ENCODE peak calls at places on chromosomes 3 and 15, in nine cellular contexts. L, K, T, W, F, E, S, X and D are unnamed samples.
A peak's percentile ranks its signal among the peaks of the same experiment; 100 is the strongest.

GRCh38 chr3:188082040-188082439 is 71.9 kb upstream of the LPP start:
- DNase-seq in L (peak; percentile 27), S (no peak), T (no peak), F (no peak), X (no peak), E (no peak), W (no peak), K (no peak), D (no peak)

GRCh38 chr15:29331669-29332068 is 62.0 kb upstream of the NSMCE3 start:
- DNase-seq in L (no peak), T (no peak), F (no peak), S (no peak), X (no peak), E (no peak), W (no peak), K (no peak), D (no peak)

GRCh38 chr3:105915524-105915923 is 46.7 kb upstream of the CBLB start:
- DNase-seq in L (no peak), X (no peak), S (no peak), W (no peak), F (no peak), T (no peak), K (no peak), E (no peak), D (no peak)

GRCh38 chr3:153595186-153595815 is 433.3 kb downstream of the RAP2B start:
- DNase-seq in L (peak; percentile 4), S (no peak), F (no peak), X (peak; percentile 6), E (no peak), T (no peak), K (peak; percentile 23), W (no peak), D (peak; percentile 23)

GRCh38 chr3:188788621-188789081 is 383.1 kb upstream of the TPRG1 start:
- DNase-seq in E (no peak), S (peak; percentile 86), K (no peak), F (no peak), W (no peak), X (no peak), T (no peak), L (peak; percentile 49), D (no peak)

GRCh38 chr3:132380979-132381944 is 36.0 kb upstream of the DNAJC13 start:
- DNase-seq in T (no peak), X (no peak), W (no peak), L (no peak), S (no peak), E (no peak), K (no peak), F (no peak), D (no peak)

GRCh38 chr3:107468782-107469181 is 54.0 kb upstream of the BBX start:
- DNase-seq in K (no peak), L (no peak), E (no peak), X (no peak), S (no peak), F (no peak), W (no peak), T (no peak), D (no peak)

GRCh38 chr3:192296845-192297244 is 430.5 kb downstream of the FGF12 start:
- DNase-seq in K (no peak), T (no peak), S (no peak), W (no peak), L (no peak), F (no peak), E (no peak), X (no peak), D (no peak)

GRCh38 chr3:49724586-49724985 is 835 bp upstream of the GMPPB start:
- DNase-seq in T (no peak), S (peak; percentile 44), F (no peak), E (peak; percentile 44), K (no peak), L (no peak), W (no peak), X (no peak), D (no peak)

GRCh38 chr3:12752111-12752510 is 6.9 kb downstream of the TMEM40 start:
- DNase-seq in X (no peak), K (no peak), S (no peak), T (no peak), L (no peak), F (no peak), W (no peak), E (no peak), D (no peak)

GRCh38 chr3:64441861-64442260 is 216.6 kb upstream of the PRICKLE2 start:
- DNase-seq in F (no peak), E (no peak), T (no peak), W (no peak), X (no peak), S (no peak), K (no peak), L (no peak), D (no peak)

GRCh38 chr3:158539414-158540014 is 31.5 kb upstream of the MLF1 start:
- DNase-seq in T (peak; percentile 43), X (peak; percentile 6), K (peak; percentile 21), F (peak; percentile 2), W (no peak), L (peak; percentile 7), S (peak; percentile 57), E (peak; percentile 18), D (no peak)

GRCh38 chr15:35624881-35625280 is 78.9 kb upstream of the DPH6 start:
- DNase-seq in S (no peak), W (no peak), F (no peak), X (no peak), T (no peak), E (no peak), K (no peak), L (peak; percentile 21), D (peak; percentile 5)

GRCh38 chr15:67824900-67825879 is at the start of gene SKOR1:
- DNase-seq in L (peak; percentile 76), K (no peak), W (no peak), F (no peak), E (no peak), X (no peak), T (no peak), S (peak; percentile 24), D (no peak)

GRCh38 chr15:90463381-90463780 is 66.3 kb upstream of the CRTC3 start:
- DNase-seq in W (no peak), S (no peak), F (no peak), E (no peak), K (no peak), X (no peak), T (no peak), L (peak; percentile 45), D (no peak)

GRCh38 chr3:98743071-98743470 is 20.1 kb upstream of the ST3GAL6 start:
- DNase-seq in T (no peak), K (no peak), F (no peak), E (no peak), L (no peak), W (no peak), X (no peak), S (no peak), D (no peak)

GRCh38 chr15:45149060-45149459 is 19.3 kb downstream of the DUOX1 start:
- DNase-seq in X (no peak), E (no peak), W (no peak), L (no peak), K (no peak), S (no peak), T (no peak), F (no peak), D (no peak)

GRCh38 chr3:112531358-112531781 is 30.4 kb downstream of the ATG3 start:
- DNase-seq in L (peak; percentile 11), T (no peak), X (peak; percentile 32), E (no peak), S (no peak), F (no peak), W (no peak), K (no peak), D (no peak)

GRCh38 chr3:25897019-25897418 is 107.1 kb downstream of the OXSM start:
- DNase-seq in X (peak; percentile 21), F (no peak), S (peak; percentile 3), K (peak; percentile 56), E (no peak), L (no peak), W (no peak), T (peak; percentile 14), D (peak; percentile 68)

GRCh38 chr15:73001840-73002239 is 50.4 kb upstream of the NEO1 start:
- DNase-seq in T (no peak), L (no peak), E (no peak), X (no peak), S (no peak), F (no peak), W (no peak), K (no peak), D (no peak)

GRCh38 chr15:33730815-33731214 is 237.5 kb upstream of the CHRM5 start:
- DNase-seq in F (no peak), L (no peak), K (no peak), T (no peak), S (no peak), W (no peak), E (no peak), X (no peak), D (no peak)

GRCh38 chr15:101694261-101694660 is 30.0 kb downstream of the TARS3 start:
- DNase-seq in W (no peak), X (no peak), E (no peak), L (no peak), S (no peak), T (no peak), K (no peak), F (no peak), D (no peak)

GRCh38 chr3:159804726-159805410 is 183.8 kb upstream of the IL12A start:
- DNase-seq in L (peak; percentile 72), W (no peak), S (peak; percentile 43), F (peak; percentile 37), K (peak; percentile 80), X (peak; percentile 77), E (no peak), T (peak; percentile 52), D (peak; percentile 34)

GRCh38 chr15:64697911-64698369 is 77.4 kb downstream of the RBPMS2 start:
- DNase-seq in F (no peak), S (peak; percentile 65), W (no peak), X (no peak), T (no peak), L (no peak), E (no peak), K (no peak), D (no peak)

GRCh38 chr15:48718646-48719045 is 73.1 kb upstream of the FBN1 start:
- DNase-seq in T (no peak), K (no peak), W (no peak), L (peak; percentile 8), S (no peak), E (no peak), F (no peak), X (no peak), D (no peak)

GRCh38 chr3:48157950-48158376 is 30.3 kb downstream of the CDC25A start:
- DNase-seq in S (peak; percentile 60), T (peak; percentile 59), L (peak; percentile 72), F (no peak), E (peak; percentile 16), X (peak; percentile 53), K (peak; percentile 72), W (no peak), D (peak; percentile 80)

GRCh38 chr3:194801378-194802124 is 115.9 kb downstream of the FAM43A start:
- DNase-seq in X (no peak), E (no peak), F (no peak), W (no peak), K (no peak), S (no peak), L (no peak), T (no peak), D (no peak)

GRCh38 chr3:4503050-4503449 is 9.9 kb downstream of the ITPR1 start:
- DNase-seq in W (no peak), F (no peak), T (no peak), S (no peak), X (no peak), E (no peak), L (no peak), K (no peak), D (no peak)